ENCODE peak calls at places on chromosomes 7 and 10, in ten cellular contexts. Z is coronary artery, C is tibial artery, G is left ventricle myocardium inferior, Q is endothelial cell, F is prostate gland, K is RWPE1, M is Calu3, B is GM12865, E is upper lobe of right lung. Y is an unnamed sample.

GRCh38 chr7:119374436-119374835 is 898.5 kb upstream of the KCND2 start:
- DNase-seq in F (no peak), K (no peak), G (no peak), M (no peak), B (no peak), C (no peak), Z (no peak), Q (no peak), E (no peak), Y (no peak)

GRCh38 chr7:10469476-10469875 is 504.2 kb upstream of the PHF14 start:
- DNase-seq in Q (no peak), G (no peak), E (no peak), C (no peak), M (no peak), Z (no peak), K (no peak), B (no peak), F (no peak), Y (no peak)

GRCh38 chr10:49679480-49679893 is at the start of gene C10orf53:
- DNase-seq in C (no peak), B (no peak), E (no peak), Q (peak; percentile 84), F (no peak), K (peak; percentile 81), G (peak; percentile 25), M (no peak), Z (peak; percentile 45), Y (peak; percentile 63)

GRCh38 chr10:25815999-25816768 is 117.8 kb upstream of the MYO3A start:
- DNase-seq in G (no peak), B (no peak), Z (no peak), K (no peak), E (no peak), M (no peak), C (no peak), F (no peak), Q (no peak), Y (no peak)

GRCh38 chr10:113958631-113959382 is 84.9 kb upstream of the ADRB1 start:
- DNase-seq in G (no peak), Z (peak; percentile 80), K (peak; percentile 90), M (peak; percentile 67), Q (no peak), E (no peak), F (peak; percentile 63), C (peak; percentile 32), B (peak; percentile 64), Y (peak; percentile 43)

GRCh38 chr10:8042864-8043568 is 11.5 kb upstream of the GATA3 start:
- DNase-seq in M (no peak), B (no peak), C (no peak), E (no peak), K (no peak), Q (peak; percentile 20), G (no peak), F (no peak), Z (no peak), Y (no peak)

GRCh38 chr10:132486539-132487121 is 51.0 kb upstream of the INPP5A start:
- DNase-seq in E (peak; percentile 48), B (no peak), F (no peak), G (no peak), Z (no peak), Q (no peak), M (no peak), K (no peak), C (no peak), Y (no peak)

GRCh38 chr10:35758086-35758485 is 116.0 kb upstream of the FZD8 start:
- DNase-seq in B (no peak), Z (peak; percentile 77), C (peak; percentile 71), K (no peak), F (no peak), G (peak; percentile 56), Q (no peak), M (no peak), E (no peak), Y (no peak)

GRCh38 chr7:71272509-71273214 is 140.7 kb downstream of the GALNT17 start:
- DNase-seq in K (no peak), F (no peak), Q (no peak), B (no peak), E (no peak), Z (no peak), G (no peak), C (no peak), M (no peak), Y (no peak)

GRCh38 chr7:71264005-71264404 is 132.1 kb downstream of the GALNT17 start:
- DNase-seq in K (no peak), M (no peak), C (no peak), Q (no peak), F (no peak), E (no peak), B (no peak), G (peak; percentile 18), Z (no peak), Y (no peak)

GRCh38 chr7:71266912-71267311 is 135.0 kb downstream of the GALNT17 start:
- DNase-seq in Q (no peak), K (no peak), F (no peak), M (no peak), E (no peak), Z (peak; percentile 4), B (no peak), G (no peak), C (no peak), Y (no peak)

GRCh38 chr7:71271203-71271602 is 139.3 kb downstream of the GALNT17 start:
- DNase-seq in F (no peak), Z (peak; percentile 77), B (no peak), E (no peak), G (no peak), K (no peak), C (no peak), M (no peak), Q (no peak), Y (no peak)

GRCh38 chr7:71267734-71268133 is 135.8 kb downstream of the GALNT17 start:
- DNase-seq in C (no peak), Z (no peak), Q (no peak), M (no peak), B (no peak), F (no peak), G (no peak), E (no peak), K (no peak), Y (no peak)
- TF ChIP-seq CTCF in C (no peak), Z (no peak), Q (no peak), M (no peak), B (no peak), F (no peak), G (no peak), E (no peak), K (no peak), Y (no peak)

GRCh38 chr7:150398965-150399320 is 19.8 kb downstream of the ZNF775 start:
- DNase-seq in B (no peak), G (no peak), F (no peak), C (no peak), E (no peak), K (no peak), Q (no peak), Z (no peak), M (no peak), Y (no peak)

GRCh38 chr7:150398108-150398964 is 19.2 kb downstream of the ZNF775 start:
- DNase-seq in G (no peak), Z (no peak), M (no peak), F (no peak), Q (no peak), K (no peak), B (no peak), E (peak; percentile 55), C (no peak), Y (no peak)

GRCh38 chr7:150399421-150399820 is 20.3 kb downstream of the ZNF775 start:
- DNase-seq in C (no peak), E (no peak), G (no peak), Z (no peak), F (no peak), M (no peak), B (no peak), Q (no peak), K (no peak), Y (no peak)

GRCh38 chr7:150396426-150397375 is 17.6 kb downstream of the ZNF775 start:
- DNase-seq in C (no peak), M (no peak), E (peak; percentile 56), B (no peak), K (no peak), F (no peak), G (no peak), Z (no peak), Q (no peak), Y (no peak)

DNA sequence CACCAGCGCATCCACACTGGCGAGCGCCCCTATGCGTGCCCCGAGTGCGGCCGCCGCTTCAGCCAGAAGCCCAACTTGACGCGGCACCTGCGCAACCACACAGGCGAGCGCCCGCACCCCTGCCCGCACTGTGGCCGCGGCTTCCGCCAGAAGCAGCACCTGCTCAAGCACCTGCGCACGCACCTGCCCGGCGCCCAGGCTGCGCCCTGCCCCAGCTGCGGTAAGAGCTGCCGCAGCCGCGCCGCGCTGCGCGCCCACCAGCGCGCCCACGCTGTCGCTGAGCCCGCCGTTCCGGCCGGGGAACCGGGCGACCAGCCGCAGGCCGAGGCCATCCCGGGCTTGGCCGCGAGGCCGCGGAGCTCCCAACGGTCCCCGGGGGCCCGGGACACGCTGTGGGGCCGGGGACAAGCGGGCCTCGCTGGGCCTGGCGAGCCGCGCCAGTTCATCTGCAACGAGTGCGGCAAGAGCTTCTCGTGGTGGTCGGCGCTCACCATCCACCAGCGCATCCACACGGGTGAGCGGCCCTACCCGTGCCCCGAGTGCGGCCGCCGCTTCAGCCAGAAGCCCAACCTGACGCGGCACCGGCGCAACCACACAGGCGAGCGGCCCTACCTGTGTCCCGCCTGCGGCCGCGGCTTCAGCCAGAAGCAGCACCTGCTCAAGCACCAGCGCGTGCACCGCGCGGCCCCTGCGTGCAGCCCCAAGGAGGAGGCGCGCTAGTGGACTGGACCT is 18.4 kb downstream of the ZNF775 start:
- DNase-seq in K (no peak), C (no peak), B (no peak), E (peak; percentile 57), Z (no peak), F (no peak), Q (no peak), G (no peak), M (no peak), Y (no peak)
- TF ChIP-seq CTCF in K (no peak), C (no peak), B (no peak), E (no peak), Z (no peak), F (no peak), Q (no peak), G (no peak), M (no peak), Y (no peak)

GRCh38 chr7:49244543-49244942 is 320.2 kb downstream of the CDC14C start:
- DNase-seq in C (no peak), F (no peak), E (no peak), Z (no peak), Q (no peak), G (no peak), K (no peak), B (no peak), M (no peak), Y (no peak)

GRCh38 chr7:49245062-49245461 is 320.7 kb downstream of the CDC14C start:
- DNase-seq in C (no peak), E (no peak), Z (no peak), Q (no peak), G (no peak), K (no peak), F (no peak), B (no peak), M (no peak), Y (no peak)

GRCh38 chr7:49247759-49248158 is 323.4 kb downstream of the CDC14C start:
- DNase-seq in K (no peak), C (no peak), Q (no peak), E (no peak), B (no peak), G (no peak), Z (no peak), M (no peak), F (no peak), Y (no peak)

GRCh38 chr7:49243521-49243920 is 319.2 kb downstream of the CDC14C start:
- DNase-seq in K (no peak), F (no peak), Q (no peak), M (no peak), G (no peak), C (no peak), B (no peak), E (no peak), Z (no peak), Y (no peak)
- TF ChIP-seq CTCF in K (no peak), F (no peak), Q (peak; percentile 42), M (no peak), G (no peak), C (no peak), B (no peak), E (no peak), Z (no peak), Y (no peak)

GRCh38 chr7:30446266-30446665 is 32.3 kb downstream of the NOD1 start:
- DNase-seq in C (no peak), G (no peak), F (no peak), M (no peak), Q (no peak), E (no peak), Z (no peak), K (no peak), B (no peak), Y (no peak)
- TF ChIP-seq CTCF in C (no peak), G (no peak), F (no peak), M (no peak), Q (no peak), E (no peak), Z (no peak), K (no peak), B (no peak), Y (no peak)

Y was measured in GM13976.